ENCODE peak calls at places on chromosomes 1 and 21, in nine cellular contexts. P is CD4-positive, alpha-beta memory T cell; Y is neuronal stem cell; G is lower lobe of right lung; O is RWPE2; X is tibial artery; R is cardiac muscle cell; K is suprapubic skin; A is left ventricle myocardium inferior. C is an unnamed sample.

GRCh38 chr1:157580179-157580827 is 17.6 kb downstream of the FCRL4 start:
- DNase-seq in P (peak; percentile 32), Y (peak; percentile 64), G (no peak), O (no peak), X (no peak), R (peak; percentile 70), K (no peak), A (no peak), C (no peak)

GRCh38 chr1:24551290-24551859 is 4.5 kb upstream of the NCMAP start:
- DNase-seq in P (no peak), Y (no peak), G (no peak), O (no peak), X (no peak), R (no peak), K (no peak), A (no peak), C (no peak)

GRCh38 chr1:67524143-67525052 is 94.2 kb upstream of the SERBP1 start:
- DNase-seq in P (no peak), Y (no peak), G (no peak), O (no peak), X (no peak), R (no peak), K (no peak), A (no peak), C (no peak)

GRCh38 chr1:64687725-64688285 is 57.1 kb upstream of the RAVER2 start:
- DNase-seq in P (no peak), Y (no peak), G (peak; percentile 66), O (no peak), X (peak; percentile 61), R (no peak), K (no peak), A (no peak), C (no peak)

GRCh38 chr1:28812669-28813468 is 899 bp downstream of the OPRD1 start:
- DNase-seq in P (no peak), Y (no peak), G (no peak), O (no peak), X (no peak), R (no peak), K (no peak), A (no peak), C (no peak)

GRCh38 chr1:79781261-79781660 is 774.7 kb upstream of the ADGRL4 start:
- DNase-seq in P (no peak), Y (no peak), G (no peak), O (no peak), X (no peak), R (no peak), K (no peak), A (no peak), C (no peak)

GRCh38 chr21:41799763-41800162 is 32.9 kb upstream of the RIPK4 start:
- DNase-seq in P (no peak), Y (no peak), G (no peak), O (no peak), X (no peak), R (no peak), K (peak; percentile 18), A (no peak), C (no peak)

GRCh38 chr1:55311057-55311631 is 96.0 kb upstream of the USP24 start:
- DNase-seq in P (no peak), Y (no peak), G (no peak), O (no peak), X (no peak), R (no peak), K (no peak), A (no peak), C (no peak)

GRCh38 chr1:202029171-202029665 is 18.8 kb downstream of the ELF3 start:
- DNase-seq in P (no peak), Y (no peak), G (no peak), O (no peak), X (no peak), R (no peak), K (no peak), A (no peak), C (no peak)

GRCh38 chr1:238451006-238451405 is 560.3 kb upstream of the ZP4 start:
- DNase-seq in P (no peak), Y (no peak), G (no peak), O (no peak), X (no peak), R (no peak), K (no peak), A (no peak), C (no peak)

GRCh38 chr1:67807282-67807681 is 26.0 kb downstream of the GNG12 start:
- DNase-seq in P (no peak), Y (no peak), G (no peak), O (no peak), X (no peak), R (no peak), K (no peak), A (no peak), C (no peak)

GRCh38 chr1:16354619-16355018 is 2.3 kb upstream of the FBXO42 start:
- DNase-seq in P (no peak), Y (no peak), G (no peak), O (no peak), X (no peak), R (no peak), K (no peak), A (no peak), C (no peak)

GRCh38 chr1:232422098-232422497 is 207.8 kb downstream of the SIPA1L2 start:
- DNase-seq in P (no peak), Y (no peak), G (no peak), O (no peak), X (no peak), R (no peak), K (no peak), A (no peak), C (no peak)

GRCh38 chr1:247096112-247096511 is 8.0 kb downstream of the ZNF669 start:
- DNase-seq in P (no peak), Y (no peak), G (no peak), O (no peak), X (no peak), R (no peak), K (no peak), A (no peak), C (no peak)

GRCh38 chr1:82485591-82486369 is 685.0 kb downstream of the ADGRL2 start:
- DNase-seq in P (no peak), Y (peak; percentile 63), G (no peak), O (no peak), X (peak; percentile 71), R (peak; percentile 18), K (no peak), A (peak; percentile 33), C (peak; percentile 32)

GRCh38 chr1:2202843-2203601 is 8.4 kb upstream of the FAAP20 start:
- DNase-seq in P (no peak), Y (no peak), G (no peak), O (no peak), X (no peak), R (no peak), K (peak; percentile 65), A (no peak), C (no peak)

GRCh38 chr1:162003061-162003824 is 20.4 kb downstream of the OLFML2B start:
- DNase-seq in P (no peak), Y (no peak), G (no peak), O (no peak), X (peak; percentile 88), R (no peak), K (peak; percentile 85), A (no peak), C (peak; percentile 55)

GRCh38 chr1:85628791-85629531 is 48.4 kb downstream of the CCN1 start:
- DNase-seq in P (no peak), Y (no peak), G (peak; percentile 72), O (no peak), X (peak; percentile 42), R (no peak), K (no peak), A (peak; percentile 52), C (no peak)

GRCh38 chr1:112298558-112298957 is 97.5 kb upstream of the CTTNBP2NL start:
- DNase-seq in P (no peak), Y (peak; percentile 26), G (peak; percentile 62), O (no peak), X (no peak), R (peak; percentile 43), K (no peak), A (no peak), C (no peak)

DNA sequence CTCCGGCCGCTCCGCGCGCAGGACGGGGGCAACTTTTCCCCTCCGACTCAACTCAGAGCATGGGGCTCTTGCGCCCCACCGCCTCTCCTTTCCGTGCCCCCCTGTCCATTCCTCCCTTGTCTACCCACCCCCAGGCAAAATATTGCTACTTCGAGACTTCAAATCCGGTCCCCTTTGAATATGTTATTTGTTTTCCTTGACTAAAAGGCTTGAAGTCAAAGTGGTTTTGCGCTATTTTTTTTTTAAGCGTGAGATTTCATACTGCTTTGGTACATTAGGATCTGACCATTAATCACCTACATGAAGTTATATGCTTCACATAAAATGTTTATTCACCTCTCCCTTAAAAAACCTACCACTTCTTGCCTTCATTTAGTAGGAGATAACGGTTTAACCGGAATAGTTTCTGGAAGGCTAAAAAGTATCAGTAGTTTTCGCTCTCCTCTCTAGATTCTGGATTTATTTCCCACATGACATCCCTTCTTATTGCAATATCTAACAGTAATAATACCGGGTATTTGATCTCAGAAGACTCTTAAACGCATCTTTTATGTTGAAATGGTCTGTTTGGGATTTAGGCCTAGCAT is 1.5 kb downstream of the NFIA start:
- DNase-seq in P (no peak), Y (no peak), G (no peak), O (no peak), X (no peak), R (no peak), K (no peak), A (no peak), C (no peak)
- H3K4me1 ChIP-seq in P (peaks cover 38% of the 10 kb centered on the region), Y (no peaks in the 10 kb centered on the region), G (peaks cover 33% of the 10 kb centered on the region), O (peaks cover 47% of the 10 kb centered on the region), X (no peaks in the 10 kb centered on the region), R (peaks cover 41% of the 10 kb centered on the region), K (peaks cover 61% of the 10 kb centered on the region), A (peaks cover 88% of the 10 kb centered on the region), C (peaks cover 57% of the 10 kb centered on the region)

DNA sequence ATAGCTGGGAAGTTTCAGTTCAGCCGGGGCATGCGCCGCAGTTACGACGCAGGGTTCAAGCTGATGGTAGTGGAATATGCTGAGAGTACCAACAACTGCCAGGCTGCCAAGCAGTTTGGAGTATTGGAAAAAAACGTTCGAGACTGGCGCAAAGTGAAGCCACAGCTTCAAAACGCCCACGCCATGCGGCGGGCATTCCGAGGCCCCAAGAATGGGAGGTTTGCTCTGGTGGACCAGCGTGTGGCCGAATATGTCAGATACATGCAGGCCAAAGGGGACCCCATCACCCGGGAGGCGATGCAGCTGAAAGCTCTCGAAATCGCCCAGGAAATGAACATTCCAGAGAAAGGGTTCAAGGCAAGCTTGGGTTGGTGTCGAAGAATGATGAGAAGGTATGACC is 9.9 kb downstream of the POGK start:
- DNase-seq in P (no peak), Y (no peak), G (no peak), O (no peak), X (no peak), R (no peak), K (no peak), A (no peak), C (no peak)
- H3K36me3 ChIP-seq in P (peaks cover 78% of the 10 kb centered on the region), Y (peaks cover 63% of the 10 kb centered on the region), G (peaks cover 100% of the 10 kb centered on the region), O (peaks cover 100% of the 10 kb centered on the region), X (peaks cover 99% of the 10 kb centered on the region), R (peaks cover 85% of the 10 kb centered on the region), K (peaks cover 97% of the 10 kb centered on the region), A (peaks cover 94% of the 10 kb centered on the region), C (no peaks in the 10 kb centered on the region)

GRCh38 chr1:8116892-8117262 is 90.8 kb upstream of the ERRFI1 start:
- DNase-seq in P (no peak), Y (no peak), G (peak; percentile 63), O (no peak), X (peak; percentile 85), R (no peak), K (no peak), A (peak; percentile 77), C (peak; percentile 73)
- H3K4me1 ChIP-seq in P (peaks cover 16% of the 10 kb centered on the region), Y (peaks cover 8% of the 10 kb centered on the region), G (peaks cover 44% of the 10 kb centered on the region), O (peaks cover 22% of the 10 kb centered on the region), X (no peaks in the 10 kb centered on the region), R (peaks cover 4% of the 10 kb centered on the region), K (peaks cover 49% of the 10 kb centered on the region), A (peaks cover 65% of the 10 kb centered on the region), C (peaks cover 24% of the 10 kb centered on the region)

GRCh38 chr1:33322109-33322508 is 1.2 kb upstream of the A3GALT2 start:
- DNase-seq in P (no peak), Y (no peak), G (peak; percentile 19), O (no peak), X (no peak), R (no peak), K (no peak), A (no peak), C (no peak)
- H3K36me3 ChIP-seq in P (peaks cover 31% of the 10 kb centered on the region), Y (peaks cover 40% of the 10 kb centered on the region), G (peaks cover 51% of the 10 kb centered on the region), O (peaks cover 47% of the 10 kb centered on the region), X (peaks cover 58% of the 10 kb centered on the region), R (peaks cover 35% of the 10 kb centered on the region), K (peaks cover 46% of the 10 kb centered on the region), A (peaks cover 49% of the 10 kb centered on the region), C (peaks cover 44% of the 10 kb centered on the region)